ENCODE peak calls at places on chromosome 18, in four cellular contexts. One of them, this sample, is unnamed.

GRCh38 chr18:36809590-36810381 is 19.0 kb downstream of the TPGS2 start:
- DNase-seq in right lobe of liver: no peak
- DNase-seq in breast epithelium: peak
- DNase-seq in ovary: no peak
- DNase-seq in this sample: no peak

GRCh38 chr18:9804517-9805104 is 81.2 kb upstream of the TXNDC2 start:
- DNase-seq in right lobe of liver: no peak
- DNase-seq in breast epithelium: no peak
- DNase-seq in ovary: no peak
- DNase-seq in this sample: no peak

GRCh38 chr18:10074122-10074521 is 160.3 kb downstream of the VAPA start:
- DNase-seq in right lobe of liver: no peak
- DNase-seq in ovary: no peak
- DNase-seq in breast epithelium: no peak
- DNase-seq in this sample: no peak

GRCh38 chr18:79953921-79954651 is 2.6 kb upstream of the SLC66A2 start:
- DNase-seq in breast epithelium: peak
- DNase-seq in ovary: peak
- DNase-seq in right lobe of liver: no peak
- DNase-seq in this sample: no peak

GRCh38 chr18:54828290-54828871 is at the start of gene RAB27B:
- DNase-seq in ovary: peak
- DNase-seq in right lobe of liver: peak
- DNase-seq in breast epithelium: peak
- DNase-seq in this sample: peak

GRCh38 chr18:52343138-52343537 is 3.1 kb downstream of the DCC start:
- DNase-seq in breast epithelium: no peak
- DNase-seq in ovary: no peak
- DNase-seq in right lobe of liver: no peak
- DNase-seq in this sample: no peak

GRCh38 chr18:44679056-44679911 is 1.4 kb upstream of the SETBP1 start:
- DNase-seq in ovary: peak
- DNase-seq in right lobe of liver: peak
- DNase-seq in breast epithelium: peak
- DNase-seq in this sample: peak

GRCh38 chr18:68147728-68148127 is 567.2 kb downstream of the TMX3 start:
- DNase-seq in ovary: no peak
- DNase-seq in breast epithelium: no peak
- DNase-seq in right lobe of liver: no peak
- DNase-seq in this sample: no peak

GRCh38 chr18:3581890-3582289 is 131.9 kb downstream of the TGIF1 start:
- DNase-seq in breast epithelium: no peak
- DNase-seq in right lobe of liver: no peak
- DNase-seq in ovary: no peak
- DNase-seq in this sample: no peak

GRCh38 chr18:10412933-10413332 is 41.5 kb upstream of the APCDD1 start:
- DNase-seq in breast epithelium: peak
- DNase-seq in right lobe of liver: no peak
- DNase-seq in ovary: no peak
- DNase-seq in this sample: no peak

GRCh38 chr18:54801374-54801773 is 26.9 kb upstream of the RAB27B start:
- DNase-seq in right lobe of liver: no peak
- DNase-seq in breast epithelium: no peak
- DNase-seq in ovary: no peak
- DNase-seq in this sample: no peak

GRCh38 chr18:67715567-67715966 is 199.0 kb upstream of the DSEL start:
- DNase-seq in ovary: no peak
- DNase-seq in right lobe of liver: no peak
- DNase-seq in breast epithelium: no peak
- DNase-seq in this sample: no peak

GRCh38 chr18:78871631-78872030 is 108.0 kb upstream of the SALL3 start:
- DNase-seq in right lobe of liver: no peak
- DNase-seq in breast epithelium: no peak
- DNase-seq in ovary: no peak
- DNase-seq in this sample: no peak

GRCh38 chr18:24333116-24333515 is 64.5 kb downstream of the OSBPL1A start:
- DNase-seq in right lobe of liver: no peak
- DNase-seq in breast epithelium: no peak
- DNase-seq in ovary: no peak
- DNase-seq in this sample: no peak

GRCh38 chr18:47100214-47100831 is 50.0 kb downstream of the HDHD2 start:
- DNase-seq in right lobe of liver: no peak
- DNase-seq in breast epithelium: peak
- DNase-seq in ovary: peak
- DNase-seq in this sample: peak

GRCh38 chr18:74722237-74722636 is 124.6 kb downstream of the ZNF407 start:
- DNase-seq in ovary: no peak
- DNase-seq in right lobe of liver: no peak
- DNase-seq in breast epithelium: no peak
- DNase-seq in this sample: no peak

GRCh38 chr18:51463483-51464136 is 266.1 kb upstream of the MEX3C start:
- DNase-seq in right lobe of liver: no peak
- DNase-seq in ovary: no peak
- DNase-seq in breast epithelium: no peak
- DNase-seq in this sample: no peak

GRCh38 chr18:50806208-50806616 is 13.6 kb downstream of the MRO start:
- DNase-seq in right lobe of liver: peak
- DNase-seq in ovary: no peak
- DNase-seq in breast epithelium: no peak
- DNase-seq in this sample: no peak

GRCh38 chr18:3447895-3448844 is 1.8 kb upstream of the TGIF1 start:
- DNase-seq in ovary: peak
- DNase-seq in breast epithelium: peak
- DNase-seq in right lobe of liver: peak
- DNase-seq in this sample: peak

GRCh38 chr18:31241900-31242409 is 76.0 kb upstream of the DSG1 start:
- DNase-seq in ovary: no peak
- DNase-seq in breast epithelium: peak
- DNase-seq in right lobe of liver: no peak
- DNase-seq in this sample: no peak

GRCh38 chr18:11658019-11658418 is 31.0 kb upstream of the GNAL start:
- DNase-seq in breast epithelium: no peak
- DNase-seq in right lobe of liver: no peak
- DNase-seq in ovary: no peak
- DNase-seq in this sample: no peak

GRCh38 chr18:50158866-50159653 is 35.9 kb downstream of the MYO5B start:
- DNase-seq in breast epithelium: no peak
- DNase-seq in right lobe of liver: no peak
- DNase-seq in ovary: no peak
- DNase-seq in this sample: no peak

DNA sequence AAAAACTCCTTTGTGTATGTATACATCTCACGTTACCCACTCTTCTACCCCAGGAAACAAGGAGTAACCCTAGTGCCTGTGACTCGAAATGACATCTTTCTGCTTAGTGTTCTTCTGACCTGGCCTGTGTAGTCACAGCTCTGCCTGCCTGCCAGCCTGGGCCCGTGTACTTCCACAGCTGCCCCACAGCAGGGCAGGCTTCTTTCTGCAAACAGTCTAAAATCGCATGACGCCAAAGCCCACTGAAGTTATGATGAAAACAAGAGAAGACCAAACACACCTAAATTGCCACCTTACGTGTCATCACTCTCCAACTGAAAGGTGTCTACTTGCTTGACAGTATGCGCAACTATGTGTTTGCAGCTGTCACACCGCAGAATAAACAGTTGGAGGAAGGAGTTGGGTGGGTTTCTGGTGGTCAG is 1.5 kb downstream of the GAREM1 start:
- DNase-seq in breast epithelium: no peak
- DNase-seq in right lobe of liver: peak
- DNase-seq in ovary: peak
- DNase-seq in this sample: peak
- TF ChIP-seq POLR2A in breast epithelium: no peak
- TF ChIP-seq POLR2A in right lobe of liver: peak
- TF ChIP-seq POLR2A in ovary: no peak
- TF ChIP-seq POLR2A in this sample: no peak

DNA sequence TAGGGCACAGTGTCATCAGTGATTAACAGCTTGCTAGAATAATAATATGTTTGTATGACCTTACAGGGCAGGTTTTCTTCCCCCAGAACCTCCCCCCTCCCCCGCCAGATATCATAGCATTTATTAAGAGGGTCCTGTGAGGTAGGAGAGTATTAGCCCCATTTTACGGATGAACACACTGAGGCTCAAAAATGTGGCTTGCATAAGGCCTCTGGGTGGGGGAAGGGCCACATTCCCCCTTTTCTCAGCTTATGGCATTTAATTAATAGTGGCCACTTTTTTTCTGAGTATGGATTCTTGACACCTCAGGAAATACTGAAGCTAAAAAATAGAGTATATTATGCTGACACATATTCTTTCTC is 2.9 kb downstream of the CTIF start:
- DNase-seq in breast epithelium: no peak
- DNase-seq in right lobe of liver: no peak
- DNase-seq in ovary: no peak
- DNase-seq in this sample: no peak
- H3K4me3 ChIP-seq in breast epithelium: peak
- H3K4me3 ChIP-seq in right lobe of liver: no peak
- H3K4me3 ChIP-seq in ovary: no peak
- H3K4me3 ChIP-seq in this sample: no peak

DNA sequence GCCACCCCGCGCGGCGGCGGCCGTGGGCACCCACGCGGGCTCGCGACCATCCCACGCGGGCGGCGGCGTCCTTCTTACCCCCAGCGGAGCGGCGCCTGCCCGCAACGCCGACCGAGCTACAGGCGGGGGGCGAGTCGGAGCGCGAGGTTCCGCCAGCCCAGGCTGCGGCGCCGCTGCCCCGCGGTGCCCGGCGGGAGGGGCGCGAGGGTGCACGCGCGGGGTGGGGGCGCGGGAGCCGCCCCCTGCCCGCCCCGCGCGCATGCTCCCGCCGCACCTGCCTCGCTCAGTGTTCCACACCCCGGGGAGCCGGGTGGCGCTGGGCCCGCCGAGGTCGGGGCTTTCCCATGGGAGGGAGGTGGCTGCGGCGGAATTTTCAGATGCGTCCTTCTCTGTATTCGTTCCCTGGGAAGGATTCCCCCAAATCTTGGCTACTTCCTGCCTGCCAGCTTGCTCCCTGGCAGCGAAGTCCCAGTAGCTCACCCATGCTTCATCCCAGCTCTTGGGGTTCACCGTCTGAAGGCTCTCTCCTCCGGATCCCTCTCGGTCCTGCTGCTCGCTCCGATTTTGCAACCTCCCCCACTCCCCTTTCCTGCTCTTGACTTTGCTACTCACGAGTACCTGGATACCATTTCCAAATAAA is at the start of gene L3MBTL4:
- DNase-seq in ovary: peak
- DNase-seq in breast epithelium: peak
- DNase-seq in right lobe of liver: peak
- DNase-seq in this sample: peak
- TF ChIP-seq POLR2A in ovary: peak
- TF ChIP-seq POLR2A in breast epithelium: no peak
- TF ChIP-seq POLR2A in right lobe of liver: peak
- TF ChIP-seq POLR2A in this sample: no peak

DNA sequence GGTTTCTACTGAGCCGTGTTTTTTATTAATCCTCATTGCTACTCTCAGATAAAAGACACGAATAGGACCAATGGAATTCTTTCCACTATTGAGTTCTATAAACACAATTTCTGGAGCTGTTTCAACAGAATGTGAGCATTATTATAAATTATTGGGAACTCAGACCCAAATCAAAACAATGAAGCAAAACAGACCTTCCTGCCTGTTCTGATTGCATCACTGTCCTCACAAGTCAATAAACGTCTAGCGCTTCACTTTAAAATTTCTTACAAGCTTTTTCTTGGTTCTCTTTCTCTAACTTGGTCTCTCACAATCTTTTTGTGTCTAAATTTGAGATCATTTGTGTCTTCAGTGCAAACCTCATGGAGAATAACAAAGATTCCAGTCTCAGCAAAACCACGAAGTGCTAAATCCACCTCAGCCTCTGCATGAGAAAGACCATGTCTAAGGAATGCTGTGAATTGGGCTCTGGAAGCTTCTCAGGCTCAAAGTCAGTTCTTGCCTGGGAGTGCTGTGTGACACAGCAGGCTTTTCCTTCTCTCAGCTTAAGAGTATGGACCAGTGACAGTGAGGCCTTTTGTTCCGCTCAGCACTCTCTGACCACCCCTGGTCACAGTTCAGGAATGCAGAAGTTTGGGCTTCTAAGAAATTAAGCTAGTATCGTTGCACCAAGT is 22.8 kb downstream of the ARHGAP28 start:
- DNase-seq in right lobe of liver: no peak
- DNase-seq in breast epithelium: no peak
- DNase-seq in ovary: no peak
- DNase-seq in this sample: no peak
- H3K4me3 ChIP-seq in right lobe of liver: no peak
- H3K4me3 ChIP-seq in breast epithelium: peak
- H3K4me3 ChIP-seq in ovary: no peak
- H3K4me3 ChIP-seq in this sample: no peak

This sample was measured in uterus.